ENCODE peak calls at places on chromosomes 12 and 14, in nine cellular contexts. One of them, this sample, is unnamed.

GRCh38 chr14:102498678-102499265 is 10.8 kb downstream of the ANKRD9 start:
- DNase-seq in activated naive CD4-positive, alpha-beta T cell: no peak
- DNase-seq in NCI-H524: no peak
- DNase-seq in ACHN: no peak
- DNase-seq in activated T-helper 1 cell treated with Interleukin-2 at 50 U/mL for 16 hours: no peak
- DNase-seq in OCI-LY7: no peak
- DNase-seq in RPMI7951: no peak
- DNase-seq in NCI-H1092 treated with DMSO at 0.1 percent for 48 hours: no peak
- DNase-seq in breast epithelium: no peak
- DNase-seq in this sample: no peak

GRCh38 chr12:115046805-115047204 is 362.8 kb upstream of the TBX3 start:
- DNase-seq in activated naive CD4-positive, alpha-beta T cell: no peak
- DNase-seq in NCI-H524: no peak
- DNase-seq in ACHN: no peak
- DNase-seq in activated T-helper 1 cell treated with Interleukin-2 at 50 U/mL for 16 hours: no peak
- DNase-seq in OCI-LY7: peak; percentile 18
- DNase-seq in RPMI7951: no peak
- DNase-seq in NCI-H1092 treated with DMSO at 0.1 percent for 48 hours: no peak
- DNase-seq in breast epithelium: no peak
- DNase-seq in this sample: no peak

GRCh38 chr12:16473610-16474326 is 126.3 kb downstream of the MGST1 start:
- DNase-seq in activated naive CD4-positive, alpha-beta T cell: no peak
- DNase-seq in NCI-H524: no peak
- DNase-seq in ACHN: no peak
- DNase-seq in activated T-helper 1 cell treated with Interleukin-2 at 50 U/mL for 16 hours: no peak
- DNase-seq in OCI-LY7: no peak
- DNase-seq in RPMI7951: no peak
- DNase-seq in NCI-H1092 treated with DMSO at 0.1 percent for 48 hours: no peak
- DNase-seq in breast epithelium: no peak
- DNase-seq in this sample: no peak

GRCh38 chr12:95701275-95701674 is 89.3 kb downstream of the NTN4 start:
- DNase-seq in activated naive CD4-positive, alpha-beta T cell: no peak
- DNase-seq in NCI-H524: no peak
- DNase-seq in ACHN: no peak
- DNase-seq in activated T-helper 1 cell treated with Interleukin-2 at 50 U/mL for 16 hours: no peak
- DNase-seq in OCI-LY7: no peak
- DNase-seq in RPMI7951: no peak
- DNase-seq in NCI-H1092 treated with DMSO at 0.1 percent for 48 hours: no peak
- DNase-seq in breast epithelium: no peak
- DNase-seq in this sample: no peak

GRCh38 chr12:131356485-131356884 is 354.4 kb upstream of the SFSWAP start:
- DNase-seq in activated naive CD4-positive, alpha-beta T cell: no peak
- DNase-seq in NCI-H524: no peak
- DNase-seq in ACHN: no peak
- DNase-seq in activated T-helper 1 cell treated with Interleukin-2 at 50 U/mL for 16 hours: no peak
- DNase-seq in OCI-LY7: no peak
- DNase-seq in RPMI7951: no peak
- DNase-seq in NCI-H1092 treated with DMSO at 0.1 percent for 48 hours: no peak
- DNase-seq in breast epithelium: no peak
- DNase-seq in this sample: no peak

GRCh38 chr14:70052990-70053389 is 135.8 kb downstream of the SLC8A3 start:
- DNase-seq in activated naive CD4-positive, alpha-beta T cell: no peak
- DNase-seq in NCI-H524: no peak
- DNase-seq in ACHN: peak; percentile 22
- DNase-seq in activated T-helper 1 cell treated with Interleukin-2 at 50 U/mL for 16 hours: no peak
- DNase-seq in OCI-LY7: peak; percentile 8
- DNase-seq in RPMI7951: peak; percentile 37
- DNase-seq in NCI-H1092 treated with DMSO at 0.1 percent for 48 hours: no peak
- DNase-seq in breast epithelium: no peak
- DNase-seq in this sample: no peak

GRCh38 chr12:122876724-122877123 is 19.2 kb downstream of the VPS37B start:
- DNase-seq in activated naive CD4-positive, alpha-beta T cell: no peak
- DNase-seq in NCI-H524: no peak
- DNase-seq in ACHN: no peak
- DNase-seq in activated T-helper 1 cell treated with Interleukin-2 at 50 U/mL for 16 hours: no peak
- DNase-seq in OCI-LY7: no peak
- DNase-seq in RPMI7951: peak; percentile 71
- DNase-seq in NCI-H1092 treated with DMSO at 0.1 percent for 48 hours: no peak
- DNase-seq in breast epithelium: no peak
- DNase-seq in this sample: no peak

GRCh38 chr12:6188954-6189353 is 11.2 kb upstream of the CD9 start:
- DNase-seq in activated naive CD4-positive, alpha-beta T cell: no peak
- DNase-seq in NCI-H524: peak; percentile 51
- DNase-seq in ACHN: no peak
- DNase-seq in activated T-helper 1 cell treated with Interleukin-2 at 50 U/mL for 16 hours: no peak
- DNase-seq in OCI-LY7: peak; percentile 46
- DNase-seq in RPMI7951: no peak
- DNase-seq in NCI-H1092 treated with DMSO at 0.1 percent for 48 hours: no peak
- DNase-seq in breast epithelium: no peak
- DNase-seq in this sample: no peak

GRCh38 chr14:64746298-64747250 is 42.4 kb downstream of the PLEKHG3 start:
- DNase-seq in activated naive CD4-positive, alpha-beta T cell: no peak
- DNase-seq in NCI-H524: no peak
- DNase-seq in ACHN: no peak
- DNase-seq in activated T-helper 1 cell treated with Interleukin-2 at 50 U/mL for 16 hours: no peak
- DNase-seq in OCI-LY7: no peak
- DNase-seq in RPMI7951: no peak
- DNase-seq in NCI-H1092 treated with DMSO at 0.1 percent for 48 hours: no peak
- DNase-seq in breast epithelium: no peak
- DNase-seq in this sample: no peak

GRCh38 chr12:47785887-47786661 is 13.0 kb downstream of the SLC48A1 start:
- DNase-seq in activated naive CD4-positive, alpha-beta T cell: no peak
- DNase-seq in NCI-H524: no peak
- DNase-seq in ACHN: no peak
- DNase-seq in activated T-helper 1 cell treated with Interleukin-2 at 50 U/mL for 16 hours: no peak
- DNase-seq in OCI-LY7: no peak
- DNase-seq in RPMI7951: no peak
- DNase-seq in NCI-H1092 treated with DMSO at 0.1 percent for 48 hours: no peak
- DNase-seq in breast epithelium: no peak
- DNase-seq in this sample: no peak

GRCh38 chr12:72236071-72236705 is 36.0 kb upstream of the TRHDE start:
- DNase-seq in activated naive CD4-positive, alpha-beta T cell: no peak
- DNase-seq in NCI-H524: no peak
- DNase-seq in ACHN: no peak
- DNase-seq in activated T-helper 1 cell treated with Interleukin-2 at 50 U/mL for 16 hours: no peak
- DNase-seq in OCI-LY7: no peak
- DNase-seq in RPMI7951: no peak
- DNase-seq in NCI-H1092 treated with DMSO at 0.1 percent for 48 hours: no peak
- DNase-seq in breast epithelium: no peak
- DNase-seq in this sample: no peak

GRCh38 chr12:112308184-112308583 is 74.0 kb downstream of the HECTD4 start:
- DNase-seq in activated naive CD4-positive, alpha-beta T cell: no peak
- DNase-seq in NCI-H524: no peak
- DNase-seq in ACHN: no peak
- DNase-seq in activated T-helper 1 cell treated with Interleukin-2 at 50 U/mL for 16 hours: no peak
- DNase-seq in OCI-LY7: no peak
- DNase-seq in RPMI7951: no peak
- DNase-seq in NCI-H1092 treated with DMSO at 0.1 percent for 48 hours: no peak
- DNase-seq in breast epithelium: no peak
- DNase-seq in this sample: no peak

GRCh38 chr12:84911331-84912190 is 1.0 kb downstream of the SLC6A15 start:
- DNase-seq in activated naive CD4-positive, alpha-beta T cell: no peak
- DNase-seq in NCI-H524: peak; percentile 86
- DNase-seq in ACHN: peak; percentile 95
- DNase-seq in activated T-helper 1 cell treated with Interleukin-2 at 50 U/mL for 16 hours: no peak
- DNase-seq in OCI-LY7: no peak
- DNase-seq in RPMI7951: peak; percentile 40
- DNase-seq in NCI-H1092 treated with DMSO at 0.1 percent for 48 hours: peak; percentile 37
- DNase-seq in breast epithelium: peak; percentile 50
- DNase-seq in this sample: no peak

GRCh38 chr12:29692237-29692636 is 91.5 kb downstream of the TMTC1 start:
- DNase-seq in activated naive CD4-positive, alpha-beta T cell: no peak
- DNase-seq in NCI-H524: no peak
- DNase-seq in ACHN: no peak
- DNase-seq in activated T-helper 1 cell treated with Interleukin-2 at 50 U/mL for 16 hours: no peak
- DNase-seq in OCI-LY7: no peak
- DNase-seq in RPMI7951: no peak
- DNase-seq in NCI-H1092 treated with DMSO at 0.1 percent for 48 hours: no peak
- DNase-seq in breast epithelium: no peak
- DNase-seq in this sample: no peak

GRCh38 chr14:36941783-36942521 is 230.5 kb downstream of the SLC25A21 start:
- DNase-seq in activated naive CD4-positive, alpha-beta T cell: no peak
- DNase-seq in NCI-H524: peak; percentile 72
- DNase-seq in ACHN: peak; percentile 60
- DNase-seq in activated T-helper 1 cell treated with Interleukin-2 at 50 U/mL for 16 hours: no peak
- DNase-seq in OCI-LY7: peak; percentile 52
- DNase-seq in RPMI7951: peak; percentile 48
- DNase-seq in NCI-H1092 treated with DMSO at 0.1 percent for 48 hours: peak; percentile 68
- DNase-seq in breast epithelium: peak; percentile 75
- DNase-seq in this sample: peak; percentile 3

GRCh38 chr12:11656550-11656949 is 7.1 kb downstream of the ETV6 start:
- DNase-seq in activated naive CD4-positive, alpha-beta T cell: no peak
- DNase-seq in NCI-H524: no peak
- DNase-seq in ACHN: no peak
- DNase-seq in activated T-helper 1 cell treated with Interleukin-2 at 50 U/mL for 16 hours: no peak
- DNase-seq in OCI-LY7: no peak
- DNase-seq in RPMI7951: peak; percentile 66
- DNase-seq in NCI-H1092 treated with DMSO at 0.1 percent for 48 hours: no peak
- DNase-seq in breast epithelium: peak; percentile 76
- DNase-seq in this sample: no peak

GRCh38 chr14:53384073-53384472 is 230.9 kb upstream of the DDHD1 start:
- DNase-seq in activated naive CD4-positive, alpha-beta T cell: no peak
- DNase-seq in NCI-H524: no peak
- DNase-seq in ACHN: no peak
- DNase-seq in activated T-helper 1 cell treated with Interleukin-2 at 50 U/mL for 16 hours: no peak
- DNase-seq in OCI-LY7: no peak
- DNase-seq in RPMI7951: no peak
- DNase-seq in NCI-H1092 treated with DMSO at 0.1 percent for 48 hours: no peak
- DNase-seq in breast epithelium: no peak
- DNase-seq in this sample: no peak

GRCh38 chr12:94698553-94698952 is 48.2 kb upstream of the TMCC3 start:
- DNase-seq in activated naive CD4-positive, alpha-beta T cell: no peak
- DNase-seq in NCI-H524: no peak
- DNase-seq in ACHN: no peak
- DNase-seq in activated T-helper 1 cell treated with Interleukin-2 at 50 U/mL for 16 hours: no peak
- DNase-seq in OCI-LY7: no peak
- DNase-seq in RPMI7951: no peak
- DNase-seq in NCI-H1092 treated with DMSO at 0.1 percent for 48 hours: no peak
- DNase-seq in breast epithelium: no peak
- DNase-seq in this sample: no peak

GRCh38 chr12:121334513-121335343 is 17.5 kb downstream of the ANAPC5 start:
- DNase-seq in activated naive CD4-positive, alpha-beta T cell: no peak
- DNase-seq in NCI-H524: peak; percentile 57
- DNase-seq in ACHN: peak; percentile 80
- DNase-seq in activated T-helper 1 cell treated with Interleukin-2 at 50 U/mL for 16 hours: no peak
- DNase-seq in OCI-LY7: peak; percentile 76
- DNase-seq in RPMI7951: peak; percentile 68
- DNase-seq in NCI-H1092 treated with DMSO at 0.1 percent for 48 hours: peak; percentile 54
- DNase-seq in breast epithelium: no peak
- DNase-seq in this sample: peak; percentile 47

GRCh38 chr14:93903342-93904184 is 23.6 kb upstream of the FAM181A start:
- DNase-seq in activated naive CD4-positive, alpha-beta T cell: no peak
- DNase-seq in NCI-H524: peak; percentile 71
- DNase-seq in ACHN: peak; percentile 7
- DNase-seq in activated T-helper 1 cell treated with Interleukin-2 at 50 U/mL for 16 hours: no peak
- DNase-seq in OCI-LY7: no peak
- DNase-seq in RPMI7951: no peak
- DNase-seq in NCI-H1092 treated with DMSO at 0.1 percent for 48 hours: peak; percentile 2
- DNase-seq in breast epithelium: peak; percentile 10
- DNase-seq in this sample: no peak

GRCh38 chr12:53046655-53047220 is 3.1 kb upstream of the TNS2 start:
- DNase-seq in activated naive CD4-positive, alpha-beta T cell: peak; percentile 42
- DNase-seq in NCI-H524: peak; percentile 65
- DNase-seq in ACHN: no peak
- DNase-seq in activated T-helper 1 cell treated with Interleukin-2 at 50 U/mL for 16 hours: no peak
- DNase-seq in OCI-LY7: peak; percentile 46
- DNase-seq in RPMI7951: peak; percentile 87
- DNase-seq in NCI-H1092 treated with DMSO at 0.1 percent for 48 hours: peak; percentile 54
- DNase-seq in breast epithelium: peak; percentile 91
- DNase-seq in this sample: peak; percentile 12

GRCh38 chr12:80513211-80513610 is 69.2 kb downstream of the PTPRQ start:
- DNase-seq in activated naive CD4-positive, alpha-beta T cell: no peak
- DNase-seq in NCI-H524: no peak
- DNase-seq in ACHN: no peak
- DNase-seq in activated T-helper 1 cell treated with Interleukin-2 at 50 U/mL for 16 hours: no peak
- DNase-seq in OCI-LY7: no peak
- DNase-seq in RPMI7951: peak; percentile 69
- DNase-seq in NCI-H1092 treated with DMSO at 0.1 percent for 48 hours: no peak
- DNase-seq in breast epithelium: no peak
- DNase-seq in this sample: no peak

This sample was measured in GF-D8.